ENCODE peak calls at places on chromosomes 1 and 21, in six cellular contexts. H is aorta; O is H7; T is effector memory CD4-positive, alpha-beta T cell; Z is lower leg skin; C is fibroblast of mammary gland. K is an unnamed sample.
A peak's percentile ranks its signal among the peaks of the same experiment; 100 is the strongest.

GRCh38 chr1:179938752-179939151 is 15.9 kb upstream of the CEP350 start:
- DNase-seq in H (no peak), O (no peak), T (no peak), Z (no peak), C (peak; percentile 60), K (no peak)

GRCh38 chr1:11985851-11986250 is 5.6 kb downstream of the MFN2 start:
- DNase-seq in H (no peak), O (no peak), T (no peak), Z (no peak), C (peak; percentile 72), K (no peak)

GRCh38 chr1:158117854-158118691 is 62.6 kb upstream of the CD1D start:
- DNase-seq in H (peak; percentile 81), O (peak; percentile 83), T (no peak), Z (no peak), C (peak; percentile 63), K (no peak)

GRCh38 chr21:45155910-45156309 is 81.5 kb downstream of the ADARB1 start:
- DNase-seq in H (peak; percentile 19), O (no peak), T (no peak), Z (peak; percentile 14), C (no peak), K (no peak)

GRCh38 chr1:29236993-29237905 is 927 bp downstream of the PTPRU start:
- DNase-seq in H (peak; percentile 88), O (peak; percentile 91), T (no peak), Z (peak; percentile 21), C (no peak), K (peak; percentile 87)

GRCh38 chr1:229570891-229571516 is 12.5 kb upstream of the ABCB10 start:
- DNase-seq in H (no peak), O (no peak), T (no peak), Z (no peak), C (no peak), K (no peak)

GRCh38 chr1:201888282-201889033 is at the start of gene SHISA4:
- DNase-seq in H (peak; percentile 95), O (peak; percentile 91), T (no peak), Z (peak; percentile 44), C (peak; percentile 29), K (peak; percentile 89)

GRCh38 chr1:152630596-152630995 is 7.7 kb upstream of the LCE3A start:
- DNase-seq in H (no peak), O (no peak), T (no peak), Z (no peak), C (no peak), K (no peak)

GRCh38 chr1:59135761-59136255 is 161.1 kb upstream of the FGGY start:
- DNase-seq in H (no peak), O (no peak), T (no peak), Z (no peak), C (no peak), K (no peak)

GRCh38 chr1:61285371-61285885 is 203.1 kb downstream of the NFIA start:
- DNase-seq in H (no peak), O (no peak), T (no peak), Z (no peak), C (peak; percentile 15), K (no peak)

GRCh38 chr1:152188673-152189591 is 29.9 kb upstream of the RPTN start:
- DNase-seq in H (peak; percentile 93), O (peak; percentile 59), T (peak; percentile 54), Z (peak; percentile 60), C (peak; percentile 72), K (peak; percentile 74)

GRCh38 chr1:174800951-174801350 is 198.8 kb upstream of the CACYBP start:
- DNase-seq in H (no peak), O (no peak), T (no peak), Z (no peak), C (no peak), K (no peak)

GRCh38 chr1:94852758-94853157 is 32.6 kb downstream of the SLC44A3 start:
- DNase-seq in H (no peak), O (no peak), T (no peak), Z (no peak), C (peak; percentile 22), K (no peak)

GRCh38 chr1:11134352-11135266 is 34.9 kb upstream of the EXOSC10 start:
- DNase-seq in H (no peak), O (no peak), T (no peak), Z (no peak), C (peak; percentile 47), K (no peak)

GRCh38 chr1:206842851-206843250 is 22.6 kb upstream of the IL20 start:
- DNase-seq in H (no peak), O (no peak), T (no peak), Z (no peak), C (no peak), K (no peak)

GRCh38 chr1:233064988-233065387 is 114.6 kb downstream of the NTPCR start:
- DNase-seq in H (no peak), O (no peak), T (no peak), Z (no peak), C (no peak), K (no peak)

GRCh38 chr1:89199515-89199914 is 773 bp upstream of the GBP4 start:
- DNase-seq in H (no peak), O (no peak), T (no peak), Z (no peak), C (no peak), K (no peak)

GRCh38 chr1:236083650-236084385 is 18.9 kb upstream of the NID1 start:
- DNase-seq in H (no peak), O (no peak), T (no peak), Z (no peak), C (peak; percentile 35), K (no peak)

GRCh38 chr1:58442114-58442513 is 104.4 kb downstream of the OMA1 start:
- DNase-seq in H (no peak), O (no peak), T (no peak), Z (no peak), C (peak; percentile 16), K (no peak)

GRCh38 chr1:37831809-37832208 is 23.8 kb upstream of the YRDC start:
- DNase-seq in H (no peak), O (no peak), T (no peak), Z (no peak), C (no peak), K (no peak)

GRCh38 chr1:192343304-192343703 is 26.5 kb downstream of the RGS21 start:
- DNase-seq in H (no peak), O (no peak), T (no peak), Z (no peak), C (no peak), K (no peak)

GRCh38 chr1:230084408-230085177 is 17.6 kb downstream of the GALNT2 start:
- DNase-seq in H (peak; percentile 89), O (peak; percentile 34), T (no peak), Z (no peak), C (peak; percentile 98), K (no peak)

GRCh38 chr1:107530543-107530942 is 389.7 kb downstream of the NTNG1 start:
- DNase-seq in H (no peak), O (no peak), T (no peak), Z (no peak), C (no peak), K (no peak)

GRCh38 chr1:231724876-231725647 is 98.5 kb downstream of the DISC1 start:
- DNase-seq in H (no peak), O (peak; percentile 71), T (no peak), Z (no peak), C (peak; percentile 71), K (no peak)

GRCh38 chr1:208131631-208132286 is 112.4 kb downstream of the PLXNA2 start:
- DNase-seq in H (no peak), O (peak; percentile 47), T (no peak), Z (no peak), C (no peak), K (no peak)

GRCh38 chr1:218660678-218661053 is 315.5 kb downstream of the TGFB2 start:
- DNase-seq in H (no peak), O (no peak), T (no peak), Z (no peak), C (peak; percentile 91), K (no peak)

GRCh38 chr1:238088891-238089290 is 198.2 kb upstream of the ZP4 start:
- DNase-seq in H (no peak), O (no peak), T (no peak), Z (no peak), C (no peak), K (no peak)

GRCh38 chr1:20867062-20867461 is 80.0 kb upstream of the HP1BP3 start:
- DNase-seq in H (no peak), O (no peak), T (no peak), Z (no peak), C (no peak), K (no peak)

GRCh38 chr1:40948741-40949528 is 30.6 kb upstream of the CTPS1 start:
- DNase-seq in H (no peak), O (peak; percentile 70), T (no peak), Z (peak; percentile 58), C (peak; percentile 83), K (no peak)
- H3K4me3 ChIP-seq in H (no peak overlapping the region), O (no peak overlapping the region), T (no peak overlapping the region), Z (no peak overlapping the region), C (no peak overlapping the region), K (no peak overlapping the region)

DNA sequence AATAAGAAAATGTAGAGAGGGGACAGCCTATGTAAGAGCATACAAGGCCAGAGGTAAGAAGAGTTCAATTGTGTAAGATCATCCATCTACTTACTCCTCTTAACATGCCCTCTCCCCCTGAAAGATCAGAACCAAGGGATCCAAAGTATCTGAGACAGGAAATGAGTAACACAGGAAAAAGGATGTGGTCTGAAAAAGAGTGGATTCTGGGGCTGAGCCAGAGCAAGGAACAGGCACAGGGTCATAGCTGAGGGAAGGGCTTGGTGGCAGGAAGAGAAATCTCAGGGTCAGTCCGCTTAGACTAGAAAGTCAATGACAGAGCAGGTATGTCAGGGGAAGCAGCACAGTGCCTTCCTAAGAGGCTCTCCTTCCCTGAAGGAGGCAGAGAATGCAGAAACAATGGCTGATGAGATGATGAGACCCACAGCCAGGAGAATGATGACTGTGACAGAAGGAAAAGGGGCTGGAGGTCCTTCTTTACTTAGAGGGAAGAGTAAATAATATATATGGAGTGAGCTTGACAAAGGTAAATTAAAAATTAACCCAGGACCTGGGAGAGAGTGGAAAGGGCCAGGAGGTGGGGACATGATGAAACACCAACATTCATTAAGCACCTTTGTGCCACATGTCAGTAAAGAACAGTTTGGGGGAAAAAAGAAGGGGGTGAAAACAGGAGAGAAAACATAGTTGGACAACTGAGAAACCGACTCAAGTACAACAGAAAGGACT is 26.2 kb upstream of the A3GALT2 start:
- DNase-seq in H (no peak), O (no peak), T (no peak), Z (peak; percentile 68), C (peak; percentile 96), K (no peak)
- H3K4me3 ChIP-seq in H (peak overlapping the region; percentile 100), O (no peak overlapping the region), T (no peak overlapping the region), Z (no peak overlapping the region), C (peak overlapping the region; percentile 79), K (peak overlapping the region; percentile 67)

GRCh38 chr1:210400043-210400840 is 71.5 kb downstream of the HHAT start:
- DNase-seq in H (no peak), O (peak; percentile 63), T (peak; percentile 18), Z (peak; percentile 26), C (peak; percentile 77), K (no peak)
- H3K4me3 ChIP-seq in H (no peak overlapping the region), O (no peak overlapping the region), T (no peak overlapping the region), Z (no peak overlapping the region), C (no peak overlapping the region), K (no peak overlapping the region)

DNA sequence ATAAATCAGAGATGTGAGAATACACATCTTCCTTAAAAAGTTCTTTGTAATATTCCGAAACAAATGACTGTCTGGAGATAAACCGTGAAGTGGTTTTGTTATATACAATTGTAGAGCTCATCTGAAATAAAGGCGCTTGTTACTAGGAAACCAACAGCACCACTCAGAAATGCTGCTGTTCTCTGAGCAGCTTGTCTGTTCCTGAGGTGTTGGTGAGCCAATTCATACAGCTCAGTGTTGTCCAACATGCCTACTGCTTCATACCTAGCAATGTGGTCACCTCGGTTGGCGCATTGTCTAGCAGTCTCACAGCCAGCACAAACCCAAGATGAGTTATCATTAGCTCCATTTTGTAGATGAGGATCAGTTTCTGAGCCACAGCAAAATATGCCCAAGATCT is 44.4 kb downstream of the GFI1 start:
- DNase-seq in H (no peak), O (no peak), T (no peak), Z (no peak), C (no peak), K (no peak)
- H3K4me3 ChIP-seq in H (no peak overlapping the region), O (no peak overlapping the region), T (no peak overlapping the region), Z (no peak overlapping the region), C (no peak overlapping the region), K (no peak overlapping the region)

GRCh38 chr1:62509028-62509427 is 72.2 kb downstream of the USP1 start:
- DNase-seq in H (no peak), O (no peak), T (no peak), Z (no peak), C (no peak), K (no peak)
- H3K4me3 ChIP-seq in H (no peak overlapping the region), O (no peak overlapping the region), T (no peak overlapping the region), Z (no peak overlapping the region), C (no peak overlapping the region), K (no peak overlapping the region)